ENCODE peak calls at places on chromosomes 5 and 9, in six cellular contexts. M, Y, J, W, I and L are unnamed samples.

GRCh38 chr9:129317179-129318011 is 139.3 kb upstream of the IER5L start:
- DNase-seq in M (no peak), Y (no peak), J (no peak), W (peak; percentile 45), I (no peak), L (no peak)

GRCh38 chr9:131837316-131837715 is 97.4 kb upstream of the RAPGEF1 start:
- DNase-seq in M (no peak), Y (no peak), J (no peak), W (peak; percentile 46), I (no peak), L (peak; percentile 17)

GRCh38 chr9:113953541-113953940 is 77.4 kb downstream of the ZNF618 start:
- DNase-seq in M (no peak), Y (no peak), J (no peak), W (no peak), I (no peak), L (no peak)

GRCh38 chr5:155532621-155533314 is 519.2 kb downstream of the KIF4B start:
- DNase-seq in M (no peak), Y (no peak), J (no peak), W (no peak), I (no peak), L (no peak)

GRCh38 chr9:87748895-87749294 is 23.0 kb downstream of the CTSL start:
- DNase-seq in M (no peak), Y (no peak), J (no peak), W (no peak), I (no peak), L (no peak)

GRCh38 chr5:15929616-15930303 is 249.8 kb downstream of the MARCHF11 start:
- DNase-seq in M (no peak), Y (no peak), J (no peak), W (no peak), I (no peak), L (no peak)

GRCh38 chr9:135186248-135187164 is 99.0 kb downstream of the OLFM1 start:
- DNase-seq in M (no peak), Y (no peak), J (no peak), W (no peak), I (peak; percentile 75), L (no peak)

GRCh38 chr5:178309271-178310008 is 76.8 kb upstream of the PHYKPL start:
- DNase-seq in M (peak; percentile 36), Y (no peak), J (no peak), W (peak; percentile 11), I (no peak), L (no peak)

GRCh38 chr9:33287087-33287490 is 3.2 kb upstream of the NFX1 start:
- DNase-seq in M (no peak), Y (no peak), J (peak; percentile 61), W (no peak), I (peak; percentile 69), L (peak; percentile 28)

GRCh38 chr5:169706758-169707450 is 69.8 kb downstream of the DOCK2 start:
- DNase-seq in M (no peak), Y (no peak), J (no peak), W (no peak), I (no peak), L (no peak)

GRCh38 chr5:1214936-1215220 is 10.3 kb upstream of the SLC6A18 start:
- DNase-seq in M (peak; percentile 14), Y (no peak), J (no peak), W (no peak), I (no peak), L (no peak)

GRCh38 chr5:132821350-132821749 is 8.2 kb downstream of the SOWAHA start:
- DNase-seq in M (no peak), Y (no peak), J (no peak), W (no peak), I (no peak), L (no peak)

GRCh38 chr9:134698587-134699342 is 57.2 kb downstream of the COL5A1 start:
- DNase-seq in M (peak; percentile 73), Y (peak; percentile 11), J (peak; percentile 54), W (peak; percentile 94), I (no peak), L (peak; percentile 61)

GRCh38 chr9:122221223-122221811 is 7.4 kb downstream of the LHX6 start:
- DNase-seq in M (no peak), Y (no peak), J (no peak), W (peak; percentile 64), I (no peak), L (no peak)